ENCODE peak calls at places on chromosome 18, in ten cellular contexts. Q is GM20000; M is stimulated activated effector memory CD8-positive, alpha-beta T cell treated with anti-CD3 and anti-CD28 coated beads, Interleukin-12 subunit alpha, Interleukin-12 subunit beta, amount 100 ng/mL, for 72 hours; E is anterior cingulate cortex; W is activated CD4-positive, alpha-beta T cell treated with anti-CD3 and anti-CD28 coated beads, Interleukin-2, amount 50 U/mL, for 1 hour; D is EH; K is Calu3; H is EL; X is posterior vena cava; O is stimulated activated CD8-positive, alpha-beta memory T cell treated with anti-CD3 and anti-CD28 coated beads, Interleukin-12 subunit alpha, Interleukin-12 subunit beta, amount 100 ng/mL, for 4 hours. J is an unnamed sample.
A peak's percentile ranks its signal among the peaks of the same experiment; 100 is the strongest.

GRCh38 chr18:13017247-13017875 is 26.2 kb downstream of the CEP192 start:
- DNase-seq in Q (no peak), M (no peak), E (no peak), W (no peak), D (no peak), K (no peak), H (no peak), X (no peak), O (no peak), J (no peak)

GRCh38 chr18:24368749-24369148 is 28.9 kb downstream of the OSBPL1A start:
- DNase-seq in Q (no peak), M (peak; percentile 52), E (no peak), W (no peak), D (no peak), K (no peak), H (no peak), X (no peak), O (no peak), J (no peak)

GRCh38 chr18:48832961-48833700 is 117.6 kb downstream of the SMAD7 start:
- DNase-seq in Q (no peak), M (no peak), E (no peak), W (no peak), D (peak; percentile 91), K (peak; percentile 73), H (peak; percentile 92), X (peak; percentile 85), O (no peak), J (no peak)

GRCh38 chr18:54946149-54946581 is 13.1 kb downstream of the CCDC68 start:
- DNase-seq in Q (peak; percentile 39), M (peak; percentile 55), E (no peak), W (no peak), D (no peak), K (peak; percentile 85), H (peak; percentile 11), X (no peak), O (no peak), J (peak; percentile 40)

GRCh38 chr18:22204996-22205395 is 35.6 kb downstream of the GATA6 start:
- DNase-seq in Q (no peak), M (no peak), E (no peak), W (no peak), D (no peak), K (no peak), H (no peak), X (no peak), O (no peak), J (no peak)

GRCh38 chr18:50293039-50293438 is 5.5 kb upstream of the CXXC1 start:
- DNase-seq in Q (no peak), M (no peak), E (no peak), W (no peak), D (no peak), K (no peak), H (no peak), X (no peak), O (no peak), J (no peak)

GRCh38 chr18:47985837-47986236 is 55.4 kb upstream of the SMAD2 start:
- DNase-seq in Q (no peak), M (no peak), E (no peak), W (no peak), D (no peak), K (no peak), H (no peak), X (no peak), O (no peak), J (no peak)

GRCh38 chr18:8726963-8727730 is 21.8 kb downstream of the MTCL1 start:
- DNase-seq in Q (no peak), M (no peak), E (no peak), W (no peak), D (no peak), K (no peak), H (no peak), X (no peak), O (no peak), J (no peak)

GRCh38 chr18:48534364-48534763 is 4.5 kb upstream of the CTIF start:
- DNase-seq in Q (no peak), M (no peak), E (no peak), W (no peak), D (peak; percentile 91), K (no peak), H (peak; percentile 90), X (no peak), O (no peak), J (no peak)

GRCh38 chr18:49813071-49813320 is 337 bp downstream of the ACAA2 start:
- DNase-seq in Q (peak; percentile 48), M (no peak), E (no peak), W (no peak), D (peak; percentile 49), K (peak; percentile 43), H (peak; percentile 41), X (no peak), O (no peak), J (no peak)

GRCh38 chr18:61541673-61542072 is 208.4 kb downstream of the CDH20 start:
- DNase-seq in Q (no peak), M (no peak), E (no peak), W (no peak), D (no peak), K (no peak), H (no peak), X (no peak), O (no peak), J (no peak)

GRCh38 chr18:8045890-8046289 is 478.8 kb downstream of the PTPRM start:
- DNase-seq in Q (no peak), M (no peak), E (no peak), W (no peak), D (peak; percentile 32), K (no peak), H (no peak), X (no peak), O (no peak), J (peak; percentile 40)

GRCh38 chr18:6145645-6146308 is 250.5 kb upstream of the TMEM200C start:
- DNase-seq in Q (no peak), M (no peak), E (no peak), W (no peak), D (no peak), K (no peak), H (no peak), X (no peak), O (no peak), J (no peak)

GRCh38 chr18:30889582-30890301 is 152.8 kb downstream of the DSC3 start:
- DNase-seq in Q (no peak), M (no peak), E (no peak), W (no peak), D (no peak), K (peak; percentile 23), H (no peak), X (no peak), O (no peak), J (no peak)

GRCh38 chr18:76952747-76953146 is 130.4 kb downstream of the ZNF236 start:
- DNase-seq in Q (no peak), M (no peak), E (no peak), W (no peak), D (no peak), K (no peak), H (no peak), X (no peak), O (no peak), J (no peak)

GRCh38 chr18:65235966-65236634 is 514.7 kb upstream of the CDH7 start:
- DNase-seq in Q (no peak), M (no peak), E (peak; percentile 15), W (no peak), D (no peak), K (peak; percentile 3), H (no peak), X (no peak), O (no peak), J (no peak)

GRCh38 chr18:25736516-25736915 is 353.9 kb downstream of the SS18 start:
- DNase-seq in Q (no peak), M (no peak), E (no peak), W (no peak), D (no peak), K (no peak), H (peak; percentile 13), X (no peak), O (no peak), J (no peak)

GRCh38 chr18:61851940-61852451 is 40.8 kb downstream of the RNF152 start:
- DNase-seq in Q (no peak), M (no peak), E (no peak), W (no peak), D (peak; percentile 90), K (no peak), H (peak; percentile 87), X (no peak), O (no peak), J (no peak)

GRCh38 chr18:48920408-48921038 is 30.2 kb downstream of the SMAD7 start:
- DNase-seq in Q (no peak), M (no peak), E (no peak), W (no peak), D (no peak), K (no peak), H (no peak), X (peak; percentile 67), O (no peak), J (no peak)

J was measured in CD4-positive, alpha-beta memory T cell.